ENCODE peak calls at places on chromosomes 1 and 21, in nine cellular contexts. One of them, this sample, is unnamed.

GRCh38 chr1:232096751-232097150 is 470.2 kb downstream of the DISC1 start:
- DNase-seq in iris pigment epithelial cell: no peak
- DNase-seq in NCI-H1105: no peak
- DNase-seq in stimulated activated CD8-positive, alpha-beta memory T cell treated with anti-CD3 and anti-CD28 coated beads, Interleukin-15, amount 100 ng/mL, for 4 hours: no peak
- DNase-seq in psoas muscle: no peak
- DNase-seq in GM03348: no peak
- DNase-seq in fibroblast of lung: no peak
- DNase-seq in amygdala: no peak
- DNase-seq in C1 segment of cervical spinal cord: no peak
- DNase-seq in this sample: no peak

GRCh38 chr1:227170361-227171166 is 147.7 kb downstream of the CDC42BPA start:
- DNase-seq in iris pigment epithelial cell: peak; percentile 51
- DNase-seq in NCI-H1105: no peak
- DNase-seq in stimulated activated CD8-positive, alpha-beta memory T cell treated with anti-CD3 and anti-CD28 coated beads, Interleukin-15, amount 100 ng/mL, for 4 hours: no peak
- DNase-seq in psoas muscle: no peak
- DNase-seq in GM03348: peak; percentile 59
- DNase-seq in fibroblast of lung: peak; percentile 64
- DNase-seq in amygdala: no peak
- DNase-seq in C1 segment of cervical spinal cord: no peak
- DNase-seq in this sample: no peak

GRCh38 chr1:7594002-7594713 is 176.9 kb upstream of the VAMP3 start:
- DNase-seq in iris pigment epithelial cell: no peak
- DNase-seq in NCI-H1105: no peak
- DNase-seq in stimulated activated CD8-positive, alpha-beta memory T cell treated with anti-CD3 and anti-CD28 coated beads, Interleukin-15, amount 100 ng/mL, for 4 hours: no peak
- DNase-seq in psoas muscle: no peak
- DNase-seq in GM03348: no peak
- DNase-seq in fibroblast of lung: no peak
- DNase-seq in amygdala: no peak
- DNase-seq in C1 segment of cervical spinal cord: no peak
- DNase-seq in this sample: no peak

GRCh38 chr1:98733782-98734112 is 72.2 kb downstream of the SNX7 start:
- DNase-seq in iris pigment epithelial cell: peak; percentile 62
- DNase-seq in NCI-H1105: no peak
- DNase-seq in stimulated activated CD8-positive, alpha-beta memory T cell treated with anti-CD3 and anti-CD28 coated beads, Interleukin-15, amount 100 ng/mL, for 4 hours: no peak
- DNase-seq in psoas muscle: no peak
- DNase-seq in GM03348: no peak
- DNase-seq in fibroblast of lung: peak; percentile 8
- DNase-seq in amygdala: no peak
- DNase-seq in C1 segment of cervical spinal cord: no peak
- DNase-seq in this sample: no peak

GRCh38 chr1:46719689-46720088 is 775 bp upstream of the EFCAB14 start:
- DNase-seq in iris pigment epithelial cell: no peak
- DNase-seq in NCI-H1105: no peak
- DNase-seq in stimulated activated CD8-positive, alpha-beta memory T cell treated with anti-CD3 and anti-CD28 coated beads, Interleukin-15, amount 100 ng/mL, for 4 hours: no peak
- DNase-seq in psoas muscle: no peak
- DNase-seq in GM03348: no peak
- DNase-seq in fibroblast of lung: no peak
- DNase-seq in amygdala: no peak
- DNase-seq in C1 segment of cervical spinal cord: no peak
- DNase-seq in this sample: peak; percentile 26

GRCh38 chr1:169779970-169780369 is 14.7 kb downstream of the METTL18 start:
- DNase-seq in iris pigment epithelial cell: peak; percentile 54
- DNase-seq in NCI-H1105: no peak
- DNase-seq in stimulated activated CD8-positive, alpha-beta memory T cell treated with anti-CD3 and anti-CD28 coated beads, Interleukin-15, amount 100 ng/mL, for 4 hours: no peak
- DNase-seq in psoas muscle: no peak
- DNase-seq in GM03348: no peak
- DNase-seq in fibroblast of lung: peak; percentile 81
- DNase-seq in amygdala: no peak
- DNase-seq in C1 segment of cervical spinal cord: no peak
- DNase-seq in this sample: no peak

GRCh38 chr21:34074283-34075098 is 1.1 kb downstream of the MRPS6 start:
- DNase-seq in iris pigment epithelial cell: peak; percentile 27
- DNase-seq in NCI-H1105: no peak
- DNase-seq in stimulated activated CD8-positive, alpha-beta memory T cell treated with anti-CD3 and anti-CD28 coated beads, Interleukin-15, amount 100 ng/mL, for 4 hours: no peak
- DNase-seq in psoas muscle: no peak
- DNase-seq in GM03348: peak; percentile 16
- DNase-seq in fibroblast of lung: no peak
- DNase-seq in amygdala: no peak
- DNase-seq in C1 segment of cervical spinal cord: no peak
- DNase-seq in this sample: no peak

GRCh38 chr1:155893389-155894142 is 17.6 kb downstream of the RIT1 start:
- DNase-seq in iris pigment epithelial cell: peak; percentile 83
- DNase-seq in NCI-H1105: no peak
- DNase-seq in stimulated activated CD8-positive, alpha-beta memory T cell treated with anti-CD3 and anti-CD28 coated beads, Interleukin-15, amount 100 ng/mL, for 4 hours: no peak
- DNase-seq in psoas muscle: no peak
- DNase-seq in GM03348: peak; percentile 81
- DNase-seq in fibroblast of lung: peak; percentile 87
- DNase-seq in amygdala: no peak
- DNase-seq in C1 segment of cervical spinal cord: no peak
- DNase-seq in this sample: no peak

GRCh38 chr1:211066781-211067384 is 67.1 kb downstream of the KCNH1 start:
- DNase-seq in iris pigment epithelial cell: no peak
- DNase-seq in NCI-H1105: no peak
- DNase-seq in stimulated activated CD8-positive, alpha-beta memory T cell treated with anti-CD3 and anti-CD28 coated beads, Interleukin-15, amount 100 ng/mL, for 4 hours: no peak
- DNase-seq in psoas muscle: no peak
- DNase-seq in GM03348: no peak
- DNase-seq in fibroblast of lung: no peak
- DNase-seq in amygdala: no peak
- DNase-seq in C1 segment of cervical spinal cord: no peak
- DNase-seq in this sample: no peak

GRCh38 chr1:4379451-4380175 is 274.8 kb upstream of the AJAP1 start:
- DNase-seq in iris pigment epithelial cell: peak; percentile 28
- DNase-seq in NCI-H1105: no peak
- DNase-seq in stimulated activated CD8-positive, alpha-beta memory T cell treated with anti-CD3 and anti-CD28 coated beads, Interleukin-15, amount 100 ng/mL, for 4 hours: no peak
- DNase-seq in psoas muscle: no peak
- DNase-seq in GM03348: no peak
- DNase-seq in fibroblast of lung: peak; percentile 25
- DNase-seq in amygdala: no peak
- DNase-seq in C1 segment of cervical spinal cord: no peak
- DNase-seq in this sample: no peak

GRCh38 chr1:245827306-245827705 is 672.5 kb downstream of the KIF26B start:
- DNase-seq in iris pigment epithelial cell: no peak
- DNase-seq in NCI-H1105: no peak
- DNase-seq in stimulated activated CD8-positive, alpha-beta memory T cell treated with anti-CD3 and anti-CD28 coated beads, Interleukin-15, amount 100 ng/mL, for 4 hours: no peak
- DNase-seq in psoas muscle: no peak
- DNase-seq in GM03348: no peak
- DNase-seq in fibroblast of lung: no peak
- DNase-seq in amygdala: no peak
- DNase-seq in C1 segment of cervical spinal cord: no peak
- DNase-seq in this sample: no peak

GRCh38 chr1:176515310-176515709 is 52.3 kb downstream of the PAPPA2 start:
- DNase-seq in iris pigment epithelial cell: peak; percentile 61
- DNase-seq in NCI-H1105: peak; percentile 6
- DNase-seq in stimulated activated CD8-positive, alpha-beta memory T cell treated with anti-CD3 and anti-CD28 coated beads, Interleukin-15, amount 100 ng/mL, for 4 hours: no peak
- DNase-seq in psoas muscle: peak; percentile 12
- DNase-seq in GM03348: peak; percentile 43
- DNase-seq in fibroblast of lung: peak; percentile 81
- DNase-seq in amygdala: no peak
- DNase-seq in C1 segment of cervical spinal cord: no peak
- DNase-seq in this sample: no peak

GRCh38 chr1:107058245-107059032 is 2.0 kb downstream of the PRMT6 start:
- DNase-seq in iris pigment epithelial cell: no peak
- DNase-seq in NCI-H1105: no peak
- DNase-seq in stimulated activated CD8-positive, alpha-beta memory T cell treated with anti-CD3 and anti-CD28 coated beads, Interleukin-15, amount 100 ng/mL, for 4 hours: no peak
- DNase-seq in psoas muscle: no peak
- DNase-seq in GM03348: no peak
- DNase-seq in fibroblast of lung: no peak
- DNase-seq in amygdala: no peak
- DNase-seq in C1 segment of cervical spinal cord: no peak
- DNase-seq in this sample: no peak

GRCh38 chr1:228862542-228863505 is 127.5 kb downstream of the RHOU start:
- DNase-seq in iris pigment epithelial cell: no peak
- DNase-seq in NCI-H1105: no peak
- DNase-seq in stimulated activated CD8-positive, alpha-beta memory T cell treated with anti-CD3 and anti-CD28 coated beads, Interleukin-15, amount 100 ng/mL, for 4 hours: no peak
- DNase-seq in psoas muscle: no peak
- DNase-seq in GM03348: no peak
- DNase-seq in fibroblast of lung: no peak
- DNase-seq in amygdala: no peak
- DNase-seq in C1 segment of cervical spinal cord: no peak
- DNase-seq in this sample: no peak

GRCh38 chr1:121483234-121483633 is 298.5 kb downstream of the SRGAP2C start:
- DNase-seq in iris pigment epithelial cell: no peak
- DNase-seq in NCI-H1105: no peak
- DNase-seq in stimulated activated CD8-positive, alpha-beta memory T cell treated with anti-CD3 and anti-CD28 coated beads, Interleukin-15, amount 100 ng/mL, for 4 hours: no peak
- DNase-seq in psoas muscle: no peak
- DNase-seq in GM03348: no peak
- DNase-seq in fibroblast of lung: no peak
- DNase-seq in amygdala: no peak
- DNase-seq in C1 segment of cervical spinal cord: no peak
- DNase-seq in this sample: no peak

GRCh38 chr1:91736146-91736998 is 149.6 kb downstream of the TGFBR3 start:
- DNase-seq in iris pigment epithelial cell: no peak
- DNase-seq in NCI-H1105: no peak
- DNase-seq in stimulated activated CD8-positive, alpha-beta memory T cell treated with anti-CD3 and anti-CD28 coated beads, Interleukin-15, amount 100 ng/mL, for 4 hours: no peak
- DNase-seq in psoas muscle: no peak
- DNase-seq in GM03348: no peak
- DNase-seq in fibroblast of lung: peak; percentile 58
- DNase-seq in amygdala: no peak
- DNase-seq in C1 segment of cervical spinal cord: no peak
- DNase-seq in this sample: no peak

GRCh38 chr1:19035356-19036048 is 79.0 kb upstream of the IFFO2 start:
- DNase-seq in iris pigment epithelial cell: no peak
- DNase-seq in NCI-H1105: no peak
- DNase-seq in stimulated activated CD8-positive, alpha-beta memory T cell treated with anti-CD3 and anti-CD28 coated beads, Interleukin-15, amount 100 ng/mL, for 4 hours: no peak
- DNase-seq in psoas muscle: no peak
- DNase-seq in GM03348: no peak
- DNase-seq in fibroblast of lung: no peak
- DNase-seq in amygdala: no peak
- DNase-seq in C1 segment of cervical spinal cord: no peak
- DNase-seq in this sample: no peak

GRCh38 chr1:12567288-12567819 is 50.7 kb downstream of the DHRS3 start:
- DNase-seq in iris pigment epithelial cell: no peak
- DNase-seq in NCI-H1105: no peak
- DNase-seq in stimulated activated CD8-positive, alpha-beta memory T cell treated with anti-CD3 and anti-CD28 coated beads, Interleukin-15, amount 100 ng/mL, for 4 hours: no peak
- DNase-seq in psoas muscle: no peak
- DNase-seq in GM03348: no peak
- DNase-seq in fibroblast of lung: no peak
- DNase-seq in amygdala: no peak
- DNase-seq in C1 segment of cervical spinal cord: no peak
- DNase-seq in this sample: no peak

GRCh38 chr1:3454811-3455618 is 550 bp downstream of the ARHGEF16 start:
- DNase-seq in iris pigment epithelial cell: no peak
- DNase-seq in NCI-H1105: peak; percentile 31
- DNase-seq in stimulated activated CD8-positive, alpha-beta memory T cell treated with anti-CD3 and anti-CD28 coated beads, Interleukin-15, amount 100 ng/mL, for 4 hours: no peak
- DNase-seq in psoas muscle: peak; percentile 46
- DNase-seq in GM03348: no peak
- DNase-seq in fibroblast of lung: no peak
- DNase-seq in amygdala: no peak
- DNase-seq in C1 segment of cervical spinal cord: no peak
- DNase-seq in this sample: no peak

GRCh38 chr1:186303911-186304310 is 71.1 kb downstream of the TPR start:
- DNase-seq in iris pigment epithelial cell: no peak
- DNase-seq in NCI-H1105: no peak
- DNase-seq in stimulated activated CD8-positive, alpha-beta memory T cell treated with anti-CD3 and anti-CD28 coated beads, Interleukin-15, amount 100 ng/mL, for 4 hours: no peak
- DNase-seq in psoas muscle: no peak
- DNase-seq in GM03348: no peak
- DNase-seq in fibroblast of lung: no peak
- DNase-seq in amygdala: no peak
- DNase-seq in C1 segment of cervical spinal cord: no peak
- DNase-seq in this sample: no peak

GRCh38 chr1:64687725-64688285 is 57.1 kb upstream of the RAVER2 start:
- DNase-seq in iris pigment epithelial cell: peak; percentile 71
- DNase-seq in NCI-H1105: no peak
- DNase-seq in stimulated activated CD8-positive, alpha-beta memory T cell treated with anti-CD3 and anti-CD28 coated beads, Interleukin-15, amount 100 ng/mL, for 4 hours: no peak
- DNase-seq in psoas muscle: peak; percentile 21
- DNase-seq in GM03348: no peak
- DNase-seq in fibroblast of lung: peak; percentile 37
- DNase-seq in amygdala: no peak
- DNase-seq in C1 segment of cervical spinal cord: no peak
- DNase-seq in this sample: no peak

GRCh38 chr1:35264035-35264434 is 4.5 kb upstream of the ZMYM4 start:
- DNase-seq in iris pigment epithelial cell: no peak
- DNase-seq in NCI-H1105: no peak
- DNase-seq in stimulated activated CD8-positive, alpha-beta memory T cell treated with anti-CD3 and anti-CD28 coated beads, Interleukin-15, amount 100 ng/mL, for 4 hours: no peak
- DNase-seq in psoas muscle: no peak
- DNase-seq in GM03348: no peak
- DNase-seq in fibroblast of lung: no peak
- DNase-seq in amygdala: no peak
- DNase-seq in C1 segment of cervical spinal cord: no peak
- DNase-seq in this sample: no peak

GRCh38 chr1:234213576-234214128 is 159.6 kb upstream of the COA6 start:
- DNase-seq in iris pigment epithelial cell: no peak
- DNase-seq in NCI-H1105: no peak
- DNase-seq in stimulated activated CD8-positive, alpha-beta memory T cell treated with anti-CD3 and anti-CD28 coated beads, Interleukin-15, amount 100 ng/mL, for 4 hours: no peak
- DNase-seq in psoas muscle: no peak
- DNase-seq in GM03348: no peak
- DNase-seq in fibroblast of lung: no peak
- DNase-seq in amygdala: no peak
- DNase-seq in C1 segment of cervical spinal cord: no peak
- DNase-seq in this sample: no peak

GRCh38 chr1:35324486-35324885 is 56.0 kb downstream of the ZMYM4 start:
- DNase-seq in iris pigment epithelial cell: peak; percentile 74
- DNase-seq in NCI-H1105: no peak
- DNase-seq in stimulated activated CD8-positive, alpha-beta memory T cell treated with anti-CD3 and anti-CD28 coated beads, Interleukin-15, amount 100 ng/mL, for 4 hours: no peak
- DNase-seq in psoas muscle: no peak
- DNase-seq in GM03348: peak; percentile 46
- DNase-seq in fibroblast of lung: peak; percentile 32
- DNase-seq in amygdala: no peak
- DNase-seq in C1 segment of cervical spinal cord: no peak
- DNase-seq in this sample: no peak

GRCh38 chr21:36388835-36389234 is 3.6 kb downstream of the CHAF1B start:
- DNase-seq in iris pigment epithelial cell: peak; percentile 52
- DNase-seq in NCI-H1105: no peak
- DNase-seq in stimulated activated CD8-positive, alpha-beta memory T cell treated with anti-CD3 and anti-CD28 coated beads, Interleukin-15, amount 100 ng/mL, for 4 hours: no peak
- DNase-seq in psoas muscle: no peak
- DNase-seq in GM03348: peak; percentile 20
- DNase-seq in fibroblast of lung: peak; percentile 75
- DNase-seq in amygdala: no peak
- DNase-seq in C1 segment of cervical spinal cord: no peak
- DNase-seq in this sample: no peak

GRCh38 chr1:166145496-166145895 is 21.3 kb downstream of the FAM78B start:
- DNase-seq in iris pigment epithelial cell: peak; percentile 1
- DNase-seq in NCI-H1105: no peak
- DNase-seq in stimulated activated CD8-positive, alpha-beta memory T cell treated with anti-CD3 and anti-CD28 coated beads, Interleukin-15, amount 100 ng/mL, for 4 hours: no peak
- DNase-seq in psoas muscle: no peak
- DNase-seq in GM03348: no peak
- DNase-seq in fibroblast of lung: peak; percentile 95
- DNase-seq in amygdala: no peak
- DNase-seq in C1 segment of cervical spinal cord: no peak
- DNase-seq in this sample: no peak

GRCh38 chr1:30232288-30232899 is 491.0 kb downstream of the MATN1 start:
- DNase-seq in iris pigment epithelial cell: no peak
- DNase-seq in NCI-H1105: peak; percentile 13
- DNase-seq in stimulated activated CD8-positive, alpha-beta memory T cell treated with anti-CD3 and anti-CD28 coated beads, Interleukin-15, amount 100 ng/mL, for 4 hours: no peak
- DNase-seq in psoas muscle: no peak
- DNase-seq in GM03348: no peak
- DNase-seq in fibroblast of lung: no peak
- DNase-seq in amygdala: no peak
- DNase-seq in C1 segment of cervical spinal cord: no peak
- DNase-seq in this sample: no peak

GRCh38 chr1:160546942-160547341 is 23.9 kb upstream of the SLAMF6 start:
- DNase-seq in iris pigment epithelial cell: no peak
- DNase-seq in NCI-H1105: no peak
- DNase-seq in stimulated activated CD8-positive, alpha-beta memory T cell treated with anti-CD3 and anti-CD28 coated beads, Interleukin-15, amount 100 ng/mL, for 4 hours: no peak
- DNase-seq in psoas muscle: no peak
- DNase-seq in GM03348: no peak
- DNase-seq in fibroblast of lung: no peak
- DNase-seq in amygdala: no peak
- DNase-seq in C1 segment of cervical spinal cord: no peak
- DNase-seq in this sample: no peak

GRCh38 chr1:162094271-162094670 is 24.8 kb downstream of the NOS1AP start:
- DNase-seq in iris pigment epithelial cell: peak; percentile 24
- DNase-seq in NCI-H1105: no peak
- DNase-seq in stimulated activated CD8-positive, alpha-beta memory T cell treated with anti-CD3 and anti-CD28 coated beads, Interleukin-15, amount 100 ng/mL, for 4 hours: no peak
- DNase-seq in psoas muscle: no peak
- DNase-seq in GM03348: no peak
- DNase-seq in fibroblast of lung: peak; percentile 49
- DNase-seq in amygdala: no peak
- DNase-seq in C1 segment of cervical spinal cord: no peak
- DNase-seq in this sample: no peak

GRCh38 chr1:207034998-207035397 is 2.4 kb upstream of the C1orf116 start:
- DNase-seq in iris pigment epithelial cell: peak; percentile 72
- DNase-seq in NCI-H1105: no peak
- DNase-seq in stimulated activated CD8-positive, alpha-beta memory T cell treated with anti-CD3 and anti-CD28 coated beads, Interleukin-15, amount 100 ng/mL, for 4 hours: no peak
- DNase-seq in psoas muscle: no peak
- DNase-seq in GM03348: peak; percentile 47
- DNase-seq in fibroblast of lung: peak; percentile 82
- DNase-seq in amygdala: no peak
- DNase-seq in C1 segment of cervical spinal cord: no peak
- DNase-seq in this sample: no peak

GRCh38 chr1:93778457-93778856 is 96.8 kb upstream of the BCAR3 start:
- DNase-seq in iris pigment epithelial cell: no peak
- DNase-seq in NCI-H1105: no peak
- DNase-seq in stimulated activated CD8-positive, alpha-beta memory T cell treated with anti-CD3 and anti-CD28 coated beads, Interleukin-15, amount 100 ng/mL, for 4 hours: no peak
- DNase-seq in psoas muscle: no peak
- DNase-seq in GM03348: no peak
- DNase-seq in fibroblast of lung: no peak
- DNase-seq in amygdala: no peak
- DNase-seq in C1 segment of cervical spinal cord: no peak
- DNase-seq in this sample: no peak

This sample was measured in prostate gland.